ENCODE peak calls at places on chromosomes 13 and 19, in six cellular contexts. A, E, Y, B, T and C are unnamed samples.

GRCh38 chr19:14412436-14413071 is 6.6 kb downstream of the DDX39A start:
- DNase-seq in A (no peak), E (no peak), Y (no peak), B (peak), T (no peak), C (no peak)

GRCh38 chr19:55898911-55899310 is 33.2 kb downstream of the NLRP13 start:
- DNase-seq in A (no peak), E (no peak), Y (no peak), B (no peak), T (no peak), C (no peak)

GRCh38 chr13:80881495-80882482 is 540.9 kb upstream of the SPRY2 start:
- DNase-seq in A (no peak), E (no peak), Y (no peak), B (peak), T (no peak), C (no peak)

GRCh38 chr19:50649433-50650391 is at the start of gene C19orf81:
- DNase-seq in A (peak), E (peak), Y (peak), B (peak), T (no peak), C (no peak)

GRCh38 chr13:19618925-19619324 is 14.5 kb upstream of the MPHOSPH8 start:
- DNase-seq in A (peak), E (peak), Y (peak), B (peak), T (no peak), C (peak)

GRCh38 chr19:18304496-18305312 is 18.2 kb downstream of the LSM4 start:
- DNase-seq in A (peak), E (no peak), Y (no peak), B (peak), T (no peak), C (peak)

GRCh38 chr19:57992841-57993240 is 9.8 kb downstream of the ZNF606 start:
- DNase-seq in A (no peak), E (no peak), Y (no peak), B (no peak), T (no peak), C (no peak)

GRCh38 chr13:75761373-75761772 is 125.2 kb downstream of the LMO7 start:
- DNase-seq in A (no peak), E (no peak), Y (no peak), B (no peak), T (peak), C (no peak)

GRCh38 chr13:111034811-111035210 is 80.3 kb upstream of the ARHGEF7 start:
- DNase-seq in A (peak), E (no peak), Y (no peak), B (no peak), T (no peak), C (no peak)

GRCh38 chr13:112674412-112675383 is 15.1 kb upstream of the ATP11A start:
- DNase-seq in A (no peak), E (no peak), Y (peak), B (no peak), T (no peak), C (no peak)

GRCh38 chr19:4352701-4353121 is 9.3 kb downstream of the MPND start:
- DNase-seq in A (peak), E (no peak), Y (peak), B (peak), T (no peak), C (peak)

GRCh38 chr19:42505066-42505465 is 23.2 kb downstream of the CEACAM1 start:
- DNase-seq in A (no peak), E (no peak), Y (no peak), B (no peak), T (no peak), C (no peak)

GRCh38 chr19:8148410-8149231 is 771 bp downstream of the FBN3 start:
- DNase-seq in A (no peak), E (peak), Y (peak), B (peak), T (no peak), C (no peak)

GRCh38 chr13:76222511-76222910 is 586.4 kb downstream of the LMO7 start:
- DNase-seq in A (peak), E (no peak), Y (no peak), B (no peak), T (no peak), C (no peak)

GRCh38 chr13:22189176-22190048 is 518.5 kb downstream of the FGF9 start:
- DNase-seq in A (no peak), E (no peak), Y (no peak), B (no peak), T (no peak), C (no peak)

GRCh38 chr19:56253737-56254136 is 18.8 kb upstream of the EDDM13 start:
- DNase-seq in A (peak), E (peak), Y (no peak), B (peak), T (no peak), C (peak)

GRCh38 chr19:27718262-27718661 is 1494.7 kb downstream of the UQCRFS1 start:
- DNase-seq in A (no peak), E (no peak), Y (no peak), B (no peak), T (no peak), C (no peak)

GRCh38 chr13:30148171-30148754 is 159.1 kb downstream of the KATNAL1 start:
- DNase-seq in A (no peak), E (no peak), Y (no peak), B (no peak), T (no peak), C (no peak)

GRCh38 chr13:48908381-48909087 is 67.2 kb upstream of the FNDC3A start:
- DNase-seq in A (peak), E (no peak), Y (no peak), B (no peak), T (no peak), C (no peak)

GRCh38 chr13:65889368-65889767 is 1340.8 kb downstream of the PCDH9 start:
- DNase-seq in A (peak), E (no peak), Y (no peak), B (no peak), T (no peak), C (no peak)
- TF ChIP-seq CEBPB in A (no peak), E (no peak), Y (no peak), B (no peak), T (no peak), C (no peak)

DNA sequence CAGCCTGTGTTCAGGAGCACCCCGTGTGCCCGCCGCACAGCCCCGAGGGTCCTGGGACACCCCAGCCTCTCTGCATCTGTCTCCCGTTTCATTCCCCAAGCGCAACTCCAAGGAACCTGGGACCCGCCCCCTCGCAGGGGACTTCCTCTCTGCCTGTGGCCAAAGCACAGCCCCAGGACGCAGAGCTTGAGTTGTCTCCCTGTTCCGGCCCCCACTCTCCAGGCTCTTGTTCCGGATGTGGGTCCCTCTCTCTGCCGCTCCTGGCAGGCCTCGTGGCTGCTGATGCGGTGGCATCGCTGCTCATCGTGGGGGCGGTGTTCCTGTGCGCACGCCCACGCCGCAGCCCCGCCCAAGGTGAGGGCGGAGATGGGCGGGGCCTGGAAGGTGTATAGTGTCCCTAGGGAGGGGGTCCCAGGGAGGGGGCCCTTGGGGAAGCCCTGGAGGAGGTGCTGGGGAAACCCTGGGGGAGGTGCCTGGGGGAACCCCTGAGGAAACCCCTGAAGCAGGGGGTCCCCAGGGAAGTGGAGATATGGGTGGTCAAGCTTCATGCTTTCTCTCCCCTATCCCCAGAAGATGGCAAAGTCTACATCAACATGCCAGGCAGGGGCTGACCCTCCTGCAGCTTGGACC is 1.3 kb downstream of the HCST start:
- DNase-seq in A (peak), E (no peak), Y (peak), B (peak), T (peak), C (peak)
- H3K9ac ChIP-seq in A (peak), E (peak), Y (peak), B (peak), T (peak), C (peak)

DNA sequence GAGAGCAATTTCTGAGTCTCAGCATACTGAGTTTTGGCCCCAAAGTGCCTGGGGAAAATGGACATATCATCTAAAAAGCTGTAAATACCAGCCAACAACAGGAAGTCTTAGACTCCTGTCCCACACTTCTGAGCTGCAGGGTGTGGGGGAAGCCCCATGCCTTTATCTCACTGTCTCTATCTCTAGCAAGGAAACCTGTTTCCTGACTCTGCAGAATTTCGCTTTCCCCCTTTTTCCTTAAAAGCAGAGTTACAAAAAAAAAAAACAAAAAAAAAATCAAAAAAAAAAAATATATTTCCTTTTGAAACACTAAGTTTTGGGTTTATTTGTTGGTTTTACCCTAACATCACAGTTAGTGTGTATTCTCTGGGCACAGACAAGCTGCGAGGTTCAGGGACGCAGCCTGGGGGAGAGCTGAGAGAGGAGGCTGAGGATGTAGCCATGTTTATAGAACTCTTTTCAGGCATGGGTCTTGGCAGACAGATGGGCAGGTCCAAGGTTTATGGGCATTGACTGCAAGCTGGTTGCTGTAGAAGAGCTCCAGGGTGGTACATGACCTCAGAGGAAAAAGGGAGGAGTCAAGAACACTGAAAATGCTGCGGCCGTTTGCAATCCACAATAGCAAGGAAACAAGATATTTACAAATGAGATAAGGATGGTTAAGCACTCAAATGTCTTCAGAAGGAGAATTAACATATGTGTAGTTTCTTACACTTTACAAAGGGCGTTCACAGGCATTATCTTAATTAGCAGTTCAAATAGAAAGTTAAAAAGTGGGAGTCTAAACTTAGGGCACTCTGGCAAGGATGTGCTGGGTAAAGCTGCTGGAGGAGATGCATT is 4.9 kb downstream of the MBNL2 start:
- DNase-seq in A (no peak), E (no peak), Y (no peak), B (no peak), T (no peak), C (no peak)
- TF ChIP-seq CEBPB in A (no peak), E (no peak), Y (no peak), B (no peak), T (no peak), C (no peak)

DNA sequence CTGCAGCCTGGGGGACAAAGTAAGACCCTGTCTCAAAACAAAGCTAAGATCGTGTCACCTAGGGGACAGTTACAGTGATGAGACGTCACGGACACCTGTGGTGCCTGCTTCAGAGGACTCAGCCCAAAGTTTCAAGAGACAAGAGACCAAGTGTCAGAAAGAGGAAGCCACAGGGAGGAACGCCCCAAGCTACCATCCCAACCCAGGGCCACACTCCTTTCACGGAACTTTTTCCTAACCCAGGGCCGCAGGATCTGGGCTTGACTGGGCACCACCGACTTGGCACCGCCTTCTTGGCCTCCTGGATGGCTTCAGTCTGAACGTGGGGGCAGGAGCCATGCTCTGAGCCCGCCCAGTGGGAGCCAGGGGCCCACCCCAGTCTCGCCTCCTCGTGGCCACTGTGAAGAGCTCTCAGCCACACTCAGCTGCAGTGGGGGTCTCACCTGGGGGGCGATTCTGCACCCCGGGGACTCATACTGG is 8.5 kb downstream of the MOB3A start:
- DNase-seq in A (no peak), E (no peak), Y (no peak), B (no peak), T (peak), C (no peak)
- H3K9ac ChIP-seq in A (no peak), E (peak), Y (no peak), B (no peak), T (peak), C (no peak)

DNA sequence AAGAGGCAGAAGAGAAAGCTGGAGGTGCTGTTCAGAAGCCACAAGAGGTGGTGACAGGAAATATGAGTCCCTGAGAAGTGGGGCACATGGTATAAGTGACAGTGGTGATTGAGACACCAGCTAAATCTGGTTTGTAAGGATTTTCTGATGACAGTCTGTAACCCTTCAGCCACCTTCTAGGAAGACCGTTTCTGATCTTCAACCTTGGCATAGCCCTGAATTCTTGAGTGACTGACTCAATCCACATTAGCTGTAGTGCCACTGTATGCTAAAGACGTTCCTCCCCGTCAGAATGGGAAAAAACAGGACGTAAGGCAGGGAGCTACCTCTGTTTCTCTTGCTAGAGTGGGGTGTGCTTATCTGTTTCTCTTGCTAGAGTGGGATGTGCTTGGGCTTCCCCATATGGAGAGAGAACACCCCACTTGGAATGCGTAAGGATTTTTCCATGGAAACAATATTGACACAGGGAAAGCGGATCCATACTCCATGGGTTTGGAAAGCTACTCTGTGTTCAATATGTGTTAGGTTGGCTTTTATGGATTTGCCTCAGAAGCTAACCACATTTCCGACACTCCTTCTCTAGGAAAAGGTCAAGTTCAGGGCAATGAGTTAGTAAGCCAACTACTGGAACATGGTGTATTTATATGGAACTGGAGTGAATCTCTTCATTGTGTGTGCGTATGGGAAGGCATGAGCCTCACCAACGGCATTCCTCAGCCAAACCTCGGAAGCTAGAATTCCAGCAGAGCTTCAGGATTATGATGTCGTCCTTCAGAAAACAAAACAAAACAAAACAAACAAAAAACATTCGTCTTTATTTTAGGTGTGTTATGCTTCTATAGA is 948.8 kb upstream of the SLC10A2 start:
- DNase-seq in A (peak), E (no peak), Y (no peak), B (no peak), T (no peak), C (no peak)
- TF ChIP-seq CEBPB in A (no peak), E (no peak), Y (no peak), B (no peak), T (no peak), C (no peak)

GRCh38 chr13:103883152-103883551 is 816.9 kb upstream of the SLC10A2 start:
- DNase-seq in A (peak), E (peak), Y (peak), B (no peak), T (no peak), C (peak)
- H3K9ac ChIP-seq in A (no peak), E (no peak), Y (no peak), B (no peak), T (no peak), C (no peak)